ENCODE peak calls at places on chromosomes 11 and 22, in ten cellular contexts. One of them, this sample, is unnamed. For H3K4me1, the result is how much of the 10 kb centered on the place peaks cover.

GRCh38 chr22:35944458-35944857 is 84.2 kb downstream of the RBFOX2 start:
- DNase-seq in neuronal stem cell: no peak
- DNase-seq in CD8-positive, alpha-beta T cell: no peak
- DNase-seq in neural progenitor cell: no peak
- DNase-seq in RWPE2: no peak
- DNase-seq in hepatocyte: no peak
- DNase-seq in PC-3: no peak
- DNase-seq in esophagus squamous epithelium: no peak
- DNase-seq in HCT116: no peak
- DNase-seq in pancreas: no peak
- DNase-seq in this sample: no peak

GRCh38 chr11:48900131-48900800 is 83.4 kb downstream of the TRIM51G start:
- DNase-seq in pancreas: peak
- DNase-seq in hepatocyte: no peak
- DNase-seq in neural progenitor cell: no peak
- DNase-seq in esophagus squamous epithelium: no peak
- DNase-seq in neuronal stem cell: no peak
- DNase-seq in PC-3: no peak
- DNase-seq in RWPE2: peak
- DNase-seq in HCT116: no peak
- DNase-seq in CD8-positive, alpha-beta T cell: no peak
- DNase-seq in this sample: no peak

GRCh38 chr11:66981976-66982578 is 7.0 kb downstream of the C11orf86 start:
- DNase-seq in RWPE2: peak
- DNase-seq in esophagus squamous epithelium: peak
- DNase-seq in pancreas: peak
- DNase-seq in neuronal stem cell: no peak
- DNase-seq in neural progenitor cell: no peak
- DNase-seq in PC-3: peak
- DNase-seq in CD8-positive, alpha-beta T cell: no peak
- DNase-seq in hepatocyte: peak
- DNase-seq in HCT116: peak
- DNase-seq in this sample: peak

GRCh38 chr22:31926969-31927368 is 17.4 kb upstream of the YWHAH start:
- DNase-seq in neuronal stem cell: no peak
- DNase-seq in pancreas: no peak
- DNase-seq in CD8-positive, alpha-beta T cell: no peak
- DNase-seq in neural progenitor cell: peak
- DNase-seq in PC-3: no peak
- DNase-seq in hepatocyte: no peak
- DNase-seq in RWPE2: no peak
- DNase-seq in HCT116: no peak
- DNase-seq in esophagus squamous epithelium: no peak
- DNase-seq in this sample: no peak

GRCh38 chr22:43000441-43001175 is 14.3 kb downstream of the PACSIN2 start:
- DNase-seq in esophagus squamous epithelium: no peak
- DNase-seq in CD8-positive, alpha-beta T cell: no peak
- DNase-seq in RWPE2: no peak
- DNase-seq in hepatocyte: no peak
- DNase-seq in pancreas: no peak
- DNase-seq in PC-3: peak
- DNase-seq in HCT116: no peak
- DNase-seq in neuronal stem cell: no peak
- DNase-seq in neural progenitor cell: no peak
- DNase-seq in this sample: peak

GRCh38 chr11:113673566-113674396 is 32.3 kb downstream of the TMPRSS5 start:
- DNase-seq in hepatocyte: no peak
- DNase-seq in CD8-positive, alpha-beta T cell: no peak
- DNase-seq in PC-3: no peak
- DNase-seq in esophagus squamous epithelium: no peak
- DNase-seq in pancreas: no peak
- DNase-seq in neuronal stem cell: no peak
- DNase-seq in RWPE2: no peak
- DNase-seq in neural progenitor cell: no peak
- DNase-seq in HCT116: no peak
- DNase-seq in this sample: no peak

GRCh38 chr11:76654310-76654851 is 16.2 kb downstream of the LRRC32 start:
- DNase-seq in esophagus squamous epithelium: no peak
- DNase-seq in HCT116: no peak
- DNase-seq in CD8-positive, alpha-beta T cell: no peak
- DNase-seq in PC-3: no peak
- DNase-seq in pancreas: no peak
- DNase-seq in hepatocyte: peak
- DNase-seq in RWPE2: no peak
- DNase-seq in neural progenitor cell: no peak
- DNase-seq in neuronal stem cell: no peak
- DNase-seq in this sample: no peak

GRCh38 chr11:68841718-68842426 is at the start of gene CPT1A:
- DNase-seq in esophagus squamous epithelium: no peak
- DNase-seq in neuronal stem cell: no peak
- DNase-seq in PC-3: peak
- DNase-seq in RWPE2: peak
- DNase-seq in pancreas: peak
- DNase-seq in neural progenitor cell: peak
- DNase-seq in hepatocyte: peak
- DNase-seq in CD8-positive, alpha-beta T cell: peak
- DNase-seq in HCT116: no peak
- DNase-seq in this sample: peak

GRCh38 chr22:44363214-44363979 is 50.6 kb upstream of the SHISAL1 start:
- DNase-seq in RWPE2: peak
- DNase-seq in PC-3: peak
- DNase-seq in neuronal stem cell: no peak
- DNase-seq in CD8-positive, alpha-beta T cell: no peak
- DNase-seq in hepatocyte: peak
- DNase-seq in pancreas: peak
- DNase-seq in HCT116: no peak
- DNase-seq in neural progenitor cell: no peak
- DNase-seq in esophagus squamous epithelium: no peak
- DNase-seq in this sample: no peak

GRCh38 chr11:36389811-36390210 is 93.7 kb downstream of the PRR5L start:
- DNase-seq in RWPE2: no peak
- DNase-seq in esophagus squamous epithelium: no peak
- DNase-seq in HCT116: no peak
- DNase-seq in CD8-positive, alpha-beta T cell: no peak
- DNase-seq in PC-3: peak
- DNase-seq in hepatocyte: no peak
- DNase-seq in pancreas: no peak
- DNase-seq in neuronal stem cell: no peak
- DNase-seq in neural progenitor cell: no peak
- DNase-seq in this sample: no peak

GRCh38 chr11:69477111-69477510 is 4.4 kb upstream of the LINC01488 start:
- DNase-seq in PC-3: no peak
- DNase-seq in pancreas: no peak
- DNase-seq in neuronal stem cell: no peak
- DNase-seq in neural progenitor cell: no peak
- DNase-seq in esophagus squamous epithelium: no peak
- DNase-seq in hepatocyte: no peak
- DNase-seq in RWPE2: no peak
- DNase-seq in CD8-positive, alpha-beta T cell: no peak
- DNase-seq in HCT116: no peak
- DNase-seq in this sample: no peak

GRCh38 chr22:43477966-43478365 is 66.2 kb downstream of the MPPED1 start:
- DNase-seq in neural progenitor cell: no peak
- DNase-seq in neuronal stem cell: no peak
- DNase-seq in RWPE2: no peak
- DNase-seq in HCT116: no peak
- DNase-seq in CD8-positive, alpha-beta T cell: no peak
- DNase-seq in esophagus squamous epithelium: no peak
- DNase-seq in hepatocyte: no peak
- DNase-seq in pancreas: no peak
- DNase-seq in PC-3: no peak
- DNase-seq in this sample: no peak

GRCh38 chr11:82365351-82365750 is 368.3 kb downstream of the FAM181B start:
- DNase-seq in neural progenitor cell: no peak
- DNase-seq in RWPE2: no peak
- DNase-seq in CD8-positive, alpha-beta T cell: no peak
- DNase-seq in pancreas: no peak
- DNase-seq in hepatocyte: no peak
- DNase-seq in PC-3: no peak
- DNase-seq in HCT116: no peak
- DNase-seq in neuronal stem cell: no peak
- DNase-seq in esophagus squamous epithelium: no peak
- DNase-seq in this sample: no peak

GRCh38 chr22:50340157-50340879 is 2.8 kb upstream of the PPP6R2 start:
- DNase-seq in esophagus squamous epithelium: no peak
- DNase-seq in RWPE2: no peak
- DNase-seq in hepatocyte: no peak
- DNase-seq in neuronal stem cell: no peak
- DNase-seq in CD8-positive, alpha-beta T cell: no peak
- DNase-seq in neural progenitor cell: peak
- DNase-seq in PC-3: no peak
- DNase-seq in HCT116: no peak
- DNase-seq in pancreas: no peak
- DNase-seq in this sample: peak

GRCh38 chr22:50341977-50342650 is 1.0 kb upstream of the PPP6R2 start:
- DNase-seq in neuronal stem cell: peak
- DNase-seq in RWPE2: peak
- DNase-seq in PC-3: peak
- DNase-seq in HCT116: peak
- DNase-seq in CD8-positive, alpha-beta T cell: peak
- DNase-seq in pancreas: peak
- DNase-seq in neural progenitor cell: peak
- DNase-seq in hepatocyte: peak
- DNase-seq in esophagus squamous epithelium: no peak
- DNase-seq in this sample: peak

GRCh38 chr22:50342651-50343540 is at the start of gene PPP6R2:
- DNase-seq in hepatocyte: peak
- DNase-seq in pancreas: peak
- DNase-seq in esophagus squamous epithelium: no peak
- DNase-seq in neural progenitor cell: peak
- DNase-seq in CD8-positive, alpha-beta T cell: peak
- DNase-seq in HCT116: no peak
- DNase-seq in RWPE2: no peak
- DNase-seq in neuronal stem cell: peak
- DNase-seq in PC-3: peak
- DNase-seq in this sample: peak

GRCh38 chr22:50346415-50346945 is 3.4 kb downstream of the PPP6R2 start:
- DNase-seq in HCT116: no peak
- DNase-seq in esophagus squamous epithelium: no peak
- DNase-seq in neural progenitor cell: peak
- DNase-seq in PC-3: no peak
- DNase-seq in CD8-positive, alpha-beta T cell: no peak
- DNase-seq in pancreas: no peak
- DNase-seq in hepatocyte: no peak
- DNase-seq in neuronal stem cell: no peak
- DNase-seq in RWPE2: no peak
- DNase-seq in this sample: no peak

DNA sequence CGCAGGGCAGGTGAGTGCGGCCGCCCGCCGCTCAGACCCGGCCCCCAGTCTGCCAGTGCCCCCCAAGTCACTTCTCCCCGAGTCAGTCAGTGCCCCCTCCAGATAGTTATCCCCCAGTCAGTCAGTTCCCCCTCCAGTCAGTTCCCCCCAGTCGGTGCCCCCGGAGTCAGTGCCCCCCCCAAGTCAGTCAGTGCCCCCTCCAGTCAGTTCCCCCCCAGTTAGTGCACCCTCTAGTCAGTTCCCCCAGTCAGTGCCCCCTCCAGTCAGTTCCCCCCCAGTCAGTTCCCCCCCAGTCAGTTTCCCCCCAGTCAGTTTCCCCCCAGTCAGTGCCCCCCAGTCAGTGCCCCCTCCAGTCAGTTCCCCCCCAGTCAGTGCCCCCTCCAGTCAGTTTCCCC is 411 bp downstream of the PPP6R2 start:
- DNase-seq in neural progenitor cell: no peak
- DNase-seq in neuronal stem cell: no peak
- DNase-seq in pancreas: no peak
- DNase-seq in esophagus squamous epithelium: no peak
- DNase-seq in HCT116: no peak
- DNase-seq in hepatocyte: no peak
- DNase-seq in RWPE2: no peak
- DNase-seq in CD8-positive, alpha-beta T cell: no peak
- DNase-seq in PC-3: no peak
- DNase-seq in this sample: no peak
- H3K4me1 ChIP-seq in neural progenitor cell: under half
- H3K4me1 ChIP-seq in neuronal stem cell: under half
- H3K4me1 ChIP-seq in pancreas: under half
- H3K4me1 ChIP-seq in esophagus squamous epithelium: under half
- H3K4me1 ChIP-seq in HCT116: under half
- H3K4me1 ChIP-seq in hepatocyte: under half
- H3K4me1 ChIP-seq in RWPE2: under half
- H3K4me1 ChIP-seq in CD8-positive, alpha-beta T cell: under half
- H3K4me1 ChIP-seq in PC-3: under half
- H3K4me1 ChIP-seq in this sample: under half

GRCh38 chr11:12640926-12641849 is 33.0 kb upstream of the TEAD1 start:
- DNase-seq in hepatocyte: no peak
- DNase-seq in RWPE2: no peak
- DNase-seq in neuronal stem cell: no peak
- DNase-seq in pancreas: no peak
- DNase-seq in neural progenitor cell: no peak
- DNase-seq in CD8-positive, alpha-beta T cell: no peak
- DNase-seq in HCT116: no peak
- DNase-seq in PC-3: no peak
- DNase-seq in esophagus squamous epithelium: no peak
- DNase-seq in this sample: no peak
- H3K4me3 ChIP-seq in hepatocyte: no peak
- H3K4me3 ChIP-seq in RWPE2: no peak
- H3K4me3 ChIP-seq in neuronal stem cell: no peak
- H3K4me3 ChIP-seq in pancreas: no peak
- H3K4me3 ChIP-seq in neural progenitor cell: no peak
- H3K4me3 ChIP-seq in CD8-positive, alpha-beta T cell: no peak
- H3K4me3 ChIP-seq in HCT116: no peak
- H3K4me3 ChIP-seq in PC-3: no peak
- H3K4me3 ChIP-seq in esophagus squamous epithelium: no peak
- H3K4me3 ChIP-seq in this sample: no peak

DNA sequence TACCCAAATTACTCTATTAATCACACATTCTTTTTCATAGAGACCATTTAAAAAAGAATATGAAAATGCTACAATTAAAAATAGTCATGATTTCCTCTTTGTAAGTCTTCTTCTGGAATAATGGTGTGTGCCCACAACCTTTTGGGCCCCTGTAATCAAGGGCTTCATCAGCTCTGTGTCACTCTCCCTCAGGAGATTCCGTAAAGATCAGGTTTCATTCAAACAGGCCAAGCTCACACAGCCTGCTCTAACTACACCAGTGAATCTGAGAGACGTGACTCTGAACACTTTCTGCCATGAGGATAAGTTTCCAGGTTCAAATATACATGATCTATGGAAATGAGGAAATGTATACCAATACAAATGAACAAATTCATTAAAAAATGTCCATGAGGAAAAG is 9.5 kb downstream of the DRICH1 start:
- DNase-seq in neural progenitor cell: peak
- DNase-seq in esophagus squamous epithelium: no peak
- DNase-seq in HCT116: no peak
- DNase-seq in neuronal stem cell: no peak
- DNase-seq in hepatocyte: no peak
- DNase-seq in pancreas: no peak
- DNase-seq in RWPE2: no peak
- DNase-seq in CD8-positive, alpha-beta T cell: no peak
- DNase-seq in PC-3: peak
- DNase-seq in this sample: no peak
- H3K4me1 ChIP-seq in neural progenitor cell: under half
- H3K4me1 ChIP-seq in esophagus squamous epithelium: under half
- H3K4me1 ChIP-seq in HCT116: under half
- H3K4me1 ChIP-seq in neuronal stem cell: under half
- H3K4me1 ChIP-seq in hepatocyte: under half
- H3K4me1 ChIP-seq in pancreas: under half
- H3K4me1 ChIP-seq in RWPE2: under half
- H3K4me1 ChIP-seq in CD8-positive, alpha-beta T cell: under half
- H3K4me1 ChIP-seq in PC-3: under half
- H3K4me1 ChIP-seq in this sample: under half

GRCh38 chr11:84719935-84720577 is 907.1 kb downstream of the DLG2 start:
- DNase-seq in PC-3: no peak
- DNase-seq in esophagus squamous epithelium: no peak
- DNase-seq in pancreas: peak
- DNase-seq in neural progenitor cell: peak
- DNase-seq in RWPE2: no peak
- DNase-seq in hepatocyte: peak
- DNase-seq in HCT116: no peak
- DNase-seq in neuronal stem cell: peak
- DNase-seq in CD8-positive, alpha-beta T cell: no peak
- DNase-seq in this sample: no peak
- H3K4me3 ChIP-seq in PC-3: no peak
- H3K4me3 ChIP-seq in esophagus squamous epithelium: peak
- H3K4me3 ChIP-seq in pancreas: peak
- H3K4me3 ChIP-seq in neural progenitor cell: peak
- H3K4me3 ChIP-seq in RWPE2: no peak
- H3K4me3 ChIP-seq in hepatocyte: peak
- H3K4me3 ChIP-seq in HCT116: no peak
- H3K4me3 ChIP-seq in neuronal stem cell: peak
- H3K4me3 ChIP-seq in CD8-positive, alpha-beta T cell: no peak
- H3K4me3 ChIP-seq in this sample: peak